ENCODE peak calls at places on chromosomes 7 and 10, in five cellular contexts. T is gastrocnemius medialis, E is spleen, K is prostate gland, B is sigmoid colon. Z is an unnamed sample.

GRCh38 chr10:121609426-121610380 is 11.5 kb upstream of the FGFR2 start:
- DNase-seq in T (no peak), E (peak; percentile 42), K (no peak), B (peak; percentile 52), Z (no peak)

GRCh38 chr7:99910976-99911375 is 8.4 kb downstream of the TRIM4 start:
- DNase-seq in T (no peak), E (no peak), K (no peak), B (no peak), Z (no peak)

GRCh38 chr7:82362129-82362528 is 81.4 kb downstream of the CACNA2D1 start:
- DNase-seq in T (no peak), E (no peak), K (no peak), B (no peak), Z (no peak)

GRCh38 chr10:21314906-21315305 is 210.6 kb downstream of the SKIDA1 start:
- DNase-seq in T (no peak), E (no peak), K (no peak), B (no peak), Z (no peak)

GRCh38 chr7:28290496-28290895 is 109.9 kb upstream of the JAZF1 start:
- DNase-seq in T (no peak), E (no peak), K (no peak), B (no peak), Z (no peak)

GRCh38 chr10:90920986-90921643 is at the start of gene ANKRD1:
- DNase-seq in T (peak; percentile 69), E (no peak), K (no peak), B (no peak), Z (no peak)

GRCh38 chr7:22219036-22219435 is 137.9 kb downstream of the RAPGEF5 start:
- DNase-seq in T (no peak), E (no peak), K (no peak), B (no peak), Z (no peak)

GRCh38 chr10:107166378-107166777 is 1.9 kb upstream of the SORCS1 start:
- DNase-seq in T (no peak), E (no peak), K (no peak), B (no peak), Z (no peak)

GRCh38 chr10:132392811-132393694 is 3.9 kb upstream of the PWWP2B start:
- DNase-seq in T (no peak), E (peak; percentile 69), K (no peak), B (peak; percentile 56), Z (no peak)

GRCh38 chr7:151782598-151783448 is 94.1 kb downstream of the PRKAG2 start:
- DNase-seq in T (peak; percentile 28), E (peak; percentile 95), K (peak; percentile 52), B (peak; percentile 87), Z (peak; percentile 24)

GRCh38 chr7:74029991-74030415 is 2.0 kb downstream of the ELN start:
- DNase-seq in T (no peak), E (no peak), K (no peak), B (no peak), Z (no peak)

GRCh38 chr10:50275650-50276235 is 24.4 kb upstream of the ASAH2 start:
- DNase-seq in T (peak; percentile 10), E (peak; percentile 74), K (peak; percentile 12), B (no peak), Z (no peak)

GRCh38 chr7:29955799-29956476 is 33.7 kb downstream of the SCRN1 start:
- DNase-seq in T (no peak), E (peak; percentile 83), K (no peak), B (no peak), Z (no peak)

GRCh38 chr10:28077889-28078288 is 79.0 kb upstream of the ODAD2 start:
- DNase-seq in T (no peak), E (no peak), K (no peak), B (no peak), Z (no peak)

GRCh38 chr10:30059209-30060107 is at the start of gene JCAD:
- DNase-seq in T (peak; percentile 38), E (peak; percentile 90), K (peak; percentile 68), B (peak; percentile 89), Z (no peak)

GRCh38 chr10:72875250-72876055 is 18.1 kb upstream of the OIT3 start:
- DNase-seq in T (no peak), E (no peak), K (no peak), B (no peak), Z (no peak)

GRCh38 chr10:5975641-5976473 is 1.5 kb downstream of the IL15RA start:
- DNase-seq in T (peak; percentile 32), E (no peak), K (no peak), B (peak; percentile 85), Z (no peak)

GRCh38 chr10:6445671-6446278 is 134.3 kb downstream of the PRKCQ start:
- DNase-seq in T (peak; percentile 41), E (peak; percentile 79), K (no peak), B (no peak), Z (no peak)

GRCh38 chr10:49627031-49627430 is 13.2 kb downstream of the CHAT start:
- DNase-seq in T (no peak), E (no peak), K (no peak), B (no peak), Z (no peak)

GRCh38 chr7:57328457-57328856 is 121.5 kb upstream of the ZNF716 start:
- DNase-seq in T (no peak), E (no peak), K (no peak), B (no peak), Z (no peak)

GRCh38 chr10:110802090-110802489 is 69.6 kb upstream of the PDCD4 start:
- DNase-seq in T (no peak), E (no peak), K (no peak), B (no peak), Z (no peak)

GRCh38 chr10:95567903-95568630 is 6.9 kb upstream of the SORBS1 start:
- DNase-seq in T (no peak), E (no peak), K (no peak), B (no peak), Z (no peak)

GRCh38 chr7:11726251-11727155 is 105.5 kb downstream of the THSD7A start:
- DNase-seq in T (no peak), E (no peak), K (peak; percentile 5), B (peak; percentile 74), Z (no peak)

GRCh38 chr7:95578299-95578855 is 17.9 kb downstream of the PDK4 start:
- DNase-seq in T (no peak), E (no peak), K (no peak), B (no peak), Z (no peak)

GRCh38 chr7:82506208-82506607 is 62.6 kb upstream of the CACNA2D1 start:
- DNase-seq in T (no peak), E (no peak), K (no peak), B (no peak), Z (no peak)

GRCh38 chr7:31134246-31135188 is 82.4 kb downstream of the ADCYAP1R1 start:
- DNase-seq in T (no peak), E (no peak), K (peak; percentile 64), B (peak; percentile 79), Z (no peak)

GRCh38 chr7:103870664-103871063 is 118.8 kb downstream of the RELN start:
- DNase-seq in T (no peak), E (no peak), K (no peak), B (no peak), Z (no peak)

GRCh38 chr7:145347271-145347670 is 511.4 kb upstream of the TPK1 start:
- DNase-seq in T (no peak), E (no peak), K (no peak), B (no peak), Z (no peak)

GRCh38 chr10:86535057-86535882 is 13.7 kb upstream of the WAPL start:
- DNase-seq in T (peak; percentile 83), E (peak; percentile 90), K (peak; percentile 44), B (peak; percentile 81), Z (no peak)

DNA sequence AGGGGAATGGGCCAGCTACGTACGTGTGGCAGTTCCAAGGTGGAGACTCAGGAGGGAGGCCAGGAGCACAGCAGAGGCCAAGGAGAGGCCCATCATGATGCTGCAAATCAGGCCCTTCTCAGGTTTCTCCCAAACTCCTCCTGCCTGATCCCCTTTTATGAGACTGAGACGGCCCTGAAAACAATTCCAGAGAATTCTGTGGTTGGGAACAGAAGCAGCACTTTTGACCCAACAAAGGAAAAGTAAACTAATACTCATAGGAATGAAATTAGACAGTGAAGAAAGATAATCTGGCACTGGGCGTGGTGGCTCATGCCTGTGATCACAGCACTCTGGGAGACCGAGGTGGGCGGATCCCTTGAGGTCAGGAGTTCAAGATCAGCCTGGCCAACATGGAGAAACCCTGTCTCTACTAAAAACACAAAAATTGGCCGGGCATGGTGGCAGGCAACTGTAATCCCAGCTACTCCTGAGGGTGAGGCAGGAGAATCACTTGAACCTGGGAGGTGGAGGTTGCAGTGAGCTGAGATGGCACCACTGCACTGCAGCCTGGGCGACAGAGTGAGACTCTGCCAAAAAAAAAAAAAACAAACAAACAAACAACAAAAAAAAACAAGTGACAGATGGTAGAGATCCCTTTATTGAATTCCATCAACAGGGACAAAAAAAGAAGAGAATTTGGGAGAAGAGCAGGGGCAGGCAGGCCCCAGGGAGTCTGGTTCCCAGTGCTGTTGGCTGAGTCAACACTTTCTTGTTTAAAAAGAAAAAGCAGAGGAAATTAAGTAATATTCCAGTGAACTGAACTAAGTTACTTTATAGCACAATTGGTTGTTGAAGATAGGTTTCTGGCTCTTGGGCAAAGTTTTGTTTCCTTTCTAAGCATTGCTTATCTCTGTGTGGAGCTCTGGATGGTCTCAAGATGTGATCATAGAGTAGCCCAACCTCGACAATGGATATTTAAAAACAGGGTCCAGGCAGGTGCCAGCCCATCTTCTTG is at the start of gene CCL26:
- DNase-seq in T (peak; percentile 25), E (no peak), K (no peak), B (peak; percentile 83), Z (no peak)
- TF ChIP-seq POLR2A in T (no peak), E (no peak), K (no peak), B (no peak), Z (no peak)

GRCh38 chr7:56213574-56213973 is 97.4 kb upstream of the NUPR2 start:
- DNase-seq in T (no peak), E (no peak), K (no peak), B (no peak), Z (no peak)
- H3K9me3 ChIP-seq in T (no peaks in the 10 kb centered on the region), E (peaks cover 6% of the 10 kb centered on the region), K (no peaks in the 10 kb centered on the region), B (no peaks in the 10 kb centered on the region), Z (no peaks in the 10 kb centered on the region)

GRCh38 chr10:63465293-63466167 is at the start of gene JMJD1C:
- DNase-seq in T (peak; percentile 48), E (peak; percentile 95), K (peak; percentile 75), B (peak; percentile 88), Z (peak; percentile 9)
- TF ChIP-seq POLR2A in T (peak; percentile 79), E (peak; percentile 48), K (peak; percentile 79), B (peak; percentile 22), Z (peak; percentile 77)

GRCh38 chr7:620052-620451 is 100.4 kb upstream of the PDGFA start:
- DNase-seq in T (no peak), E (no peak), K (no peak), B (no peak), Z (no peak)

GRCh38 chr7:621572-622285 is 102.1 kb upstream of the PDGFA start:
- DNase-seq in T (no peak), E (peak; percentile 61), K (peak; percentile 90), B (no peak), Z (no peak)

GRCh38 chr7:625376-625971 is 101.0 kb upstream of the DNAAF5 start:
- DNase-seq in T (no peak), E (peak; percentile 4), K (no peak), B (no peak), Z (no peak)

GRCh38 chr7:620885-621284 is 101.2 kb upstream of the PDGFA start:
- DNase-seq in T (no peak), E (no peak), K (no peak), B (no peak), Z (no peak)

DNA sequence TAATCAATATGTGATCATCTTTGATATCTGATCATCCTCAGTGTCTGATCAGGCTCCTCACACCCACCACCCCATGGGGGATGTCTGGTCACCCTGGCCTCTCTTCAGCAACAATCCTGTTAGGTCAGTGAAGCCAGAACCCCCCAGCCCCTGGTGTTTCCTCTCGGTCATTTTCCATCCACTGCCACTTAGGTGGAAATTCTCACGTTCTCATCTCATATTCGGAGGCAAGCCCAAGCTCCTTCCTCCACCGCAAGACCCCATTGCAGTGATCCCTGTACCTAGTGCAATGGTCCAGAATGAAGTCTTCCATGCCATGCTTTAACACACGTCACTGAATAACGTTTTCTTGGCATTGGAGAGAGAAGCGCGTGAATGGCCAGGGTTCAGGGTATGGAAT is 103.0 kb upstream of the DNAAF5 start:
- DNase-seq in T (no peak), E (peak; percentile 34), K (no peak), B (no peak), Z (no peak)
- H3K9me3 ChIP-seq in T (peaks cover 5% of the 10 kb centered on the region), E (peaks cover 37% of the 10 kb centered on the region), K (no peaks in the 10 kb centered on the region), B (peaks cover 11% of the 10 kb centered on the region), Z (peaks cover 12% of the 10 kb centered on the region)

Z was measured in esophagus squamous epithelium.